ENCODE peak calls at places on chromosomes 6 and 20, in nine cellular contexts. W is nephron progenitor cell; Q is spleen; H is BJ; Z is cardiac muscle cell; R is H1; U is DND-41; V is IMR-90; I is CD8-positive, alpha-beta T cell. M is an unnamed sample.

GRCh38 chr20:2386516-2387179 is 5.9 kb downstream of the TGM6 start:
- DNase-seq in R (no peak), U (no peak), Q (no peak), W (no peak), I (no peak), V (peak; percentile 38), H (peak; percentile 4), Z (peak; percentile 16), M (no peak)

GRCh38 chr6:85561750-85562357 is 31.8 kb downstream of the SNX14 start:
- DNase-seq in R (no peak), H (no peak), V (peak; percentile 54), U (no peak), Q (no peak), I (no peak), W (no peak), Z (peak; percentile 34), M (no peak)

GRCh38 chr6:116922853-116923548 is 46.0 kb downstream of the RFX6 start:
- DNase-seq in H (no peak), R (no peak), Q (no peak), U (no peak), I (no peak), W (no peak), Z (no peak), V (no peak), M (no peak)

GRCh38 chr20:8309638-8310037 is 177.6 kb downstream of the PLCB1 start:
- DNase-seq in Z (peak; percentile 49), H (no peak), W (no peak), U (no peak), R (no peak), I (no peak), V (peak; percentile 15), Q (no peak), M (no peak)

GRCh38 chr6:38639498-38640215 is at the start of gene BTBD9:
- DNase-seq in H (peak; percentile 28), Z (peak; percentile 90), W (peak; percentile 84), I (peak; percentile 73), Q (peak; percentile 97), U (peak; percentile 80), R (peak; percentile 90), V (peak; percentile 83), M (peak; percentile 93)

GRCh38 chr6:39292637-39293036 is 21.6 kb downstream of the KCNK17 start:
- DNase-seq in R (no peak), U (no peak), V (no peak), Q (no peak), I (no peak), Z (no peak), H (no peak), W (no peak), M (no peak)

GRCh38 chr6:169490830-169491229 is 211.0 kb downstream of the WDR27 start:
- DNase-seq in R (no peak), H (no peak), Z (peak; percentile 39), U (no peak), W (no peak), Q (no peak), V (peak; percentile 48), I (no peak), M (no peak)

GRCh38 chr20:44362466-44362940 is 7.0 kb downstream of the HNF4A start:
- DNase-seq in R (no peak), Z (no peak), U (no peak), I (no peak), H (no peak), V (no peak), Q (no peak), W (no peak), M (no peak)

GRCh38 chr6:46486186-46486585 is 5.1 kb downstream of the RCAN2 start:
- DNase-seq in Z (no peak), I (no peak), V (no peak), U (no peak), H (no peak), R (no peak), Q (no peak), W (no peak), M (no peak)

GRCh38 chr6:1535295-1535694 is 74.4 kb upstream of the FOXC1 start:
- DNase-seq in I (no peak), Z (no peak), R (no peak), H (no peak), W (no peak), U (no peak), Q (no peak), V (no peak), M (no peak)

GRCh38 chr6:152356659-152357058 is 280.5 kb downstream of the SYNE1 start:
- DNase-seq in H (no peak), Z (peak; percentile 73), Q (no peak), U (peak; percentile 5), V (peak; percentile 47), I (no peak), R (no peak), W (no peak), M (no peak)

GRCh38 chr20:46305331-46305972 is 2.8 kb downstream of the CDH22 start:
- DNase-seq in H (no peak), R (no peak), V (no peak), Q (no peak), Z (peak; percentile 21), W (no peak), I (no peak), U (no peak), M (no peak)

GRCh38 chr20:32509639-32510066 is 75.5 kb downstream of the NOL4L start:
- DNase-seq in V (peak; percentile 54), H (peak; percentile 39), R (no peak), I (peak; percentile 46), Z (no peak), Q (no peak), W (no peak), U (peak; percentile 95), M (no peak)

GRCh38 chr6:74318738-74319137 is 622.7 kb downstream of the CD109 start:
- DNase-seq in R (no peak), V (no peak), Q (no peak), H (no peak), Z (no peak), W (no peak), I (no peak), U (no peak), M (no peak)

GRCh38 chr6:148799647-148800046 is 52.8 kb downstream of the UST start:
- DNase-seq in I (no peak), Z (no peak), Q (no peak), R (no peak), U (no peak), H (no peak), V (no peak), W (no peak), M (no peak)
- TF ChIP-seq CTCF in I (no peak), Z (no peak), Q (no peak), R (no peak), U (no peak), H (no peak), V (no peak), W (no peak), M (no peak)

DNA sequence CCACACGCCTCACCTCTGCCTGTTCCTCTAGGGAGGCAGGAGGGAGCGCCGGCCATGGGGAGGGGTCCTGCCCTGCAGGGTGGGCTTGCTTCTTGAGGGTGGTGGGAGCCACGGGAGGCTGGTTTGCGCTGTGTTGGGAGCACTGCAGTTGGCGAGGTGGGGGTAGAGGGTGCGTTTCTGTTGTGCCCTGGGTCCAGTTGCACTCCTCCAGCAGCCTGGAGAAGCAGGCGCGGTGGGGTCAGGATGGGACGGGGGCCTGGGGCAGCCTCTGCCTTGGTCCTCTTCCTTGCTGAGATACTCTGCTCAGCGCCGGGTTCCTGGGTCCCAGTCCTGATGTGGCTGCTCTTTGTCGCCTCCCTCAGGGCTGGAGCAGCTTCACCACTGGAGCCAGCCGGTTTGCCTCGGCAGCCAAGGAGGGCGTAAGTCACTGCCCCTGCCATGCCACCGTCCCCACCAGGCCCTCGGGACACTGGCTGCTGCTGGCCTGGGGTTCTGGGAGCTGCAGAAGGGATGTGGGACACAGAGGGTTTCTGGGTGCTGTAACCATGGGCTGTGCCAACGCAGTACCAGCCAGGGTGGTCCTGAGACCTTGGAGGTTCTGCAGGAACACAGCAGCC is 8.4 kb downstream of the ARFGAP1 start:
- DNase-seq in V (no peak), U (no peak), R (no peak), W (no peak), Q (no peak), Z (no peak), H (no peak), I (no peak), M (no peak)
- TF ChIP-seq CTCF in V (peak; percentile 37), U (peak; percentile 63), R (peak; percentile 83), W (peak; percentile 36), Q (no peak), Z (peak; percentile 22), H (peak; percentile 29), I (no peak), M (peak; percentile 29)

GRCh38 chr20:59499863-59500262 is 104.5 kb upstream of the PHACTR3 start:
- DNase-seq in I (no peak), U (no peak), Q (no peak), Z (no peak), H (no peak), W (no peak), R (no peak), V (no peak), M (no peak)

GRCh38 chr20:59495166-59495565 is 109.2 kb upstream of the PHACTR3 start:
- DNase-seq in U (no peak), W (no peak), H (no peak), Q (no peak), I (no peak), V (no peak), R (no peak), Z (no peak), M (no peak)

GRCh38 chr20:59493926-59494325 is 110.4 kb upstream of the PHACTR3 start:
- DNase-seq in R (no peak), I (no peak), H (no peak), W (no peak), Z (no peak), U (no peak), V (no peak), Q (no peak), M (no peak)

GRCh38 chr20:59498291-59498690 is 106.0 kb upstream of the PHACTR3 start:
- DNase-seq in V (no peak), W (no peak), Q (no peak), U (no peak), H (no peak), Z (no peak), R (no peak), I (no peak), M (peak; percentile 54)

DNA sequence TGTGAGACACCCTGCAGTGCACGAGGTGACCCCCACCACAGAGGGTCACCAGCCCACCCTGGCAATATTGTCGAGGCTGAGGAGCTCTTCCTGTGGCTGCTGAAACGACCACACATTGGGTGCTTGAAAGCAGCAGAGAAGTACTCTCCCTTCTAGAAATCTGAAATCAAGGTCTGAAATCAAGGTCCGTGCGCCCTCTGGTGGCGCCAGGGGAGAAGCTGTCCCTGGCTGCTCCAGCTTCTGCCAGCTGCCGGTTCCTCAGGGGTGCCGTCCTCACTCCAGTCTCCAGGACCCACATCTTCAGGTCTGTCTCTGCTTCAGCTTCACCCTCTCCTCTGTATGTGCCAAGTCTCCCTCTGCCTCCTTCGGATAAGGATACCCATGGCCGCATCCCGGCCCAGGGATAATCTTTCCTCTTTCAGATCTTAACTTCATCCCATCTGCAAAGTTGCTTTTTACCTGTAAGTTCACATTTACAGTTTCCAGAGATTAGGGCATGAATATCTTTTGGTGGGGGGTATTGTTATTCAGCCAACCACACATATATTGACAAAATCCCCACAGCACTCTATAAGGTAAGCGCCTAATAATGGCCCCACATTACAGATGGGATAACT is 108.3 kb upstream of the PHACTR3 start:
- DNase-seq in Q (peak; percentile 87), W (peak; percentile 83), Z (peak; percentile 72), I (peak; percentile 41), U (peak; percentile 72), H (no peak), R (peak; percentile 87), V (peak; percentile 53), M (peak; percentile 92)
- TF ChIP-seq CTCF in Q (peak; percentile 94), W (peak; percentile 96), Z (peak; percentile 87), I (peak; percentile 80), U (peak; percentile 97), H (peak; percentile 95), R (peak; percentile 89), V (peak; percentile 79), M (peak; percentile 91)

GRCh38 chr6:37258405-37258704 is 411 bp upstream of the TMEM217 start:
- DNase-seq in I (no peak), Z (no peak), H (no peak), R (no peak), V (no peak), W (no peak), Q (no peak), U (no peak), M (no peak)
- TF ChIP-seq CTCF in I (no peak), Z (no peak), H (no peak), R (no peak), V (no peak), W (no peak), Q (no peak), U (no peak), M (no peak)